ENCODE peak calls at places on chromosomes 2 and 18, in five cellular contexts. Z is lower lobe of right lung, G is GM10248, E is mesothelial cell of epicardium, Y is neural progenitor cell. W is an unnamed sample.

GRCh38 chr18:49072940-49073339 is 122.2 kb upstream of the SMAD7 start:
- DNase-seq in Z (no peak), E (no peak), Y (no peak), G (no peak), W (no peak)

GRCh38 chr18:58512161-58512581 is 116.7 kb downstream of the ALPK2 start:
- DNase-seq in E (no peak), Y (peak), G (no peak), Z (no peak), W (no peak)

GRCh38 chr2:231679906-231680283 is 28.4 kb upstream of the PTMA start:
- DNase-seq in Z (no peak), G (no peak), E (no peak), Y (peak), W (no peak)

GRCh38 chr2:100161940-100162620 is 19.7 kb upstream of the AFF3 start:
- DNase-seq in E (no peak), G (no peak), Z (no peak), Y (no peak), W (no peak)

GRCh38 chr2:45123065-45123464 is 113.8 kb upstream of the SIX2 start:
- DNase-seq in G (no peak), Y (no peak), E (no peak), Z (no peak), W (no peak)

GRCh38 chr2:98909381-98910211 is 26.4 kb downstream of the CRACDL start:
- DNase-seq in Y (peak), E (peak), Z (peak), G (no peak), W (no peak)

GRCh38 chr2:101036562-101036961 is 34.5 kb downstream of the RPL31 start:
- DNase-seq in E (no peak), G (peak), Z (no peak), Y (no peak), W (no peak)

GRCh38 chr2:231387904-231388724 is 7.4 kb upstream of the B3GNT7 start:
- DNase-seq in G (no peak), Z (peak), E (no peak), Y (no peak), W (no peak)

GRCh38 chr18:34661464-34662087 is 48.5 kb upstream of the DTNA start:
- DNase-seq in Y (peak), Z (no peak), G (peak), E (no peak), W (no peak)

GRCh38 chr2:176931588-176932563 is 280.7 kb upstream of the HNRNPA3 start:
- DNase-seq in E (no peak), G (peak), Y (no peak), Z (no peak), W (no peak)

GRCh38 chr2:40113272-40113671 is 334.2 kb upstream of the THUMPD2 start:
- DNase-seq in G (no peak), E (no peak), Z (no peak), Y (no peak), W (no peak)

GRCh38 chr2:176781570-176782217 is 430.9 kb upstream of the HNRNPA3 start:
- DNase-seq in G (no peak), Z (no peak), Y (no peak), E (no peak), W (no peak)

GRCh38 chr2:240564571-240565266 is 3.6 kb upstream of the RNPEPL1 start:
- DNase-seq in Z (no peak), G (no peak), E (peak), Y (no peak), W (no peak)

GRCh38 chr2:40716879-40717278 is 265.0 kb upstream of the SLC8A1 start:
- DNase-seq in Z (no peak), E (no peak), G (no peak), Y (no peak), W (no peak)

GRCh38 chr18:9808530-9809241 is 77.1 kb upstream of the TXNDC2 start:
- DNase-seq in Z (no peak), Y (peak), G (no peak), E (no peak), W (no peak)

GRCh38 chr18:11148655-11149440 is 521 bp downstream of the PIEZO2 start:
- DNase-seq in Z (no peak), E (no peak), G (peak), Y (peak), W (no peak)

GRCh38 chr18:12943200-12943599 is 4.6 kb upstream of the SEH1L start:
- DNase-seq in Z (no peak), Y (no peak), E (no peak), G (no peak), W (no peak)

GRCh38 chr2:225040862-225041209 is 1.4 kb downstream of the DOCK10 start:
- DNase-seq in G (peak), Y (peak), E (no peak), Z (no peak), W (no peak)

GRCh38 chr18:8800445-8800844 is 95.1 kb downstream of the MTCL1 start:
- DNase-seq in E (no peak), Z (no peak), Y (peak), G (no peak), W (no peak)

GRCh38 chr2:125167152-125167551 is 1142.1 kb downstream of the CNTNAP5 start:
- DNase-seq in Y (no peak), E (no peak), Z (no peak), G (no peak), W (no peak)

GRCh38 chr2:224078656-224079055 is 39.6 kb upstream of the SERPINE2 start:
- DNase-seq in G (no peak), E (no peak), Z (no peak), Y (no peak), W (no peak)

GRCh38 chr18:23716516-23716915 is 27.3 kb downstream of the LAMA3 start:
- DNase-seq in Z (no peak), Y (no peak), E (no peak), G (no peak), W (no peak)

GRCh38 chr2:32652555-32653209 is 24.8 kb downstream of the TTC27 start:
- DNase-seq in E (no peak), Z (no peak), Y (no peak), G (no peak), W (no peak)

GRCh38 chr2:150557020-150557644 is 69.7 kb upstream of the RND3 start:
- DNase-seq in G (no peak), Y (no peak), E (no peak), Z (no peak), W (no peak)

GRCh38 chr2:216716109-216716508 is 20.8 kb upstream of the IGFBP5 start:
- DNase-seq in G (no peak), Y (no peak), Z (no peak), E (no peak), W (no peak)

GRCh38 chr2:148523315-148523714 is 121.2 kb upstream of the EPC2 start:
- DNase-seq in G (no peak), Z (no peak), E (no peak), Y (peak), W (no peak)

GRCh38 chr2:195563857-195564512 is 93.0 kb upstream of the SLC39A10 start:
- DNase-seq in E (no peak), Z (no peak), Y (no peak), G (no peak), W (no peak)

DNA sequence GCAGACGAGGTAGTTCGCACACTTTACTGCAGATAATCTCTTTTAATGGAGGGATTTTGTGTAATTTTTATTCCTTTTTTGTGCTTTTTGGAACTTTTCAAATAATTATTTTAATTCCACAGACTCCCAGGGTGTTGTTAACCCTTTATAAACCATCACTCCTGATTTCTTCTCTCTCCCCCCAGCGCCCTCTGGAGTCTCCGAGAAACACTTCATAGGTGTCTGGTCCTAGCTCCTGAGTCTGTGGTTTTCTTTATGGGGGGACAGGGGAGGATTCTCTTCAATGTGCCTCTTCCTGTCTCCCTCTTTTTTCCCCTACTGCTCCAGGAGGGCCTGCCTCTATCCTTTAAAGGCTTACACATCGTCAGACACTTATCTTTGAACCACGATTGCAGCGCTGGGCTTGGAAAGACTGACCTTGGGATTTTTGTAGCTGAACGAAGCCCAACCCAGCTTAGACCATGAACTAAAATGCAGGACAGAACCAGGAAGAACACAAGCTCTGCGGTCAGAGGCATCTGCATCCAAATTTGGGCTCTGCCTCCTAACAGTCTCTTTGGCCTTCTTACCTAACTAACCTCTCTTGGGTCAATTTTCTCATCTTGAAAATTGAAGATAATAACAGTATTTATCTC is 7.1 kb upstream of the PKDCC start:
- DNase-seq in G (no peak), Y (peak), Z (no peak), E (no peak), W (no peak)
- TF ChIP-seq CTCF in G (no peak), Y (peak), Z (no peak), E (no peak), W (no peak)

DNA sequence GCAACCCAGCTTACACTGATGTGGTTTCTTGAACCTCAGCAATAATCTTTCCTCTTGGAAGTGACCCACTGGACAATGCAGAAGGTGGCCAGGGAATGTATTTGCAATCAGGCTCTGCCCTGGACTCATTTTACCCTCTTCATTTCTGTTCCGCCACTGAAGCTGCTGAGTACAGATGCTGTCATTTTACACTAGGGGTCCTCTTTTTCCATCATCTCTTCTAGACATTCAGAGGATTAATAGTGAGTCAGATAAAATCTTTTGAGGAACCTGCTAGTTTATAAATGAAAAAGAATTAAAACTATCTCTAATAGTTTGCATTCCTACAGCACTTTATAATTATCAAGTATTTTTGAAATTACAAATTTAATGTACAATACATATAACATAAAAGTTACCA is 87.9 kb upstream of the PNPT1 start:
- DNase-seq in G (no peak), E (no peak), Y (no peak), Z (no peak), W (no peak)
- TF ChIP-seq CTCF in G (no peak), E (no peak), Y (no peak), Z (no peak), W (no peak)

DNA sequence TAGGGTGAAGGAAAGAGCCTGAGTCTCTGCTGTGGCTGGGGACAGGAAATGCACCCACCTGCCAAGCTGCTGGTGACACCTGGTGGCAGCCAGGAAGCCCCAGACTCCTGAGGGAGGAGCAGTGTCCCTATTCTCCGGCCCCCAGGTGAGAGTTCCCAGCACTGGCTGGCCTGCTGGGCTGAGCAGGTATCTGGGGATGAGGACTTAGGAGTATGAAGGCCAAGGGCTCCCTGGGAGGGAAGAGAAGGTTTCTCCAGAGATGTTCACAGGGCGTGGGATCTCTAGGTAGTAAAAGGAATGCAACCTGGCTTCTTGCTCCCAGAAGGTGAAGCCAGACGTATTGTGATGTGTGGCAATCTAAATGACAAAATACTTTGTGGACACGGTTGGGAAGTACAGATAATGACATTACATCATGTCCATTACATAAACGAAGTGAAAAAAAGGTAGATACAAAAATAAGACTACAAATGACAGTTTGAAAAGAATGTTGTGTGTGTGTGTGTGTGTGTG is 75.8 kb upstream of the SLC1A4 start:
- DNase-seq in G (no peak), Z (no peak), Y (peak), E (no peak), W (no peak)
- TF ChIP-seq CTCF in G (peak), Z (no peak), Y (peak), E (no peak), W (no peak)

GRCh38 chr2:68466778-68467076 is 367 bp downstream of the FBXO48 start:
- DNase-seq in Z (no peak), G (no peak), E (no peak), Y (no peak), W (no peak)

GRCh38 chr2:68467077-68467960 is at the start of the genes APLF and FBXO48:
- DNase-seq in G (peak), Z (peak), E (peak), Y (peak), W (peak)

GRCh38 chr2:68464651-68465050 is 2.4 kb downstream of the FBXO48 start:
- DNase-seq in E (no peak), Y (no peak), Z (no peak), G (no peak), W (no peak)

GRCh38 chr2:68465081-68465916 is 1.8 kb downstream of the FBXO48 start:
- DNase-seq in Z (no peak), E (no peak), Y (no peak), G (no peak), W (no peak)

DNA sequence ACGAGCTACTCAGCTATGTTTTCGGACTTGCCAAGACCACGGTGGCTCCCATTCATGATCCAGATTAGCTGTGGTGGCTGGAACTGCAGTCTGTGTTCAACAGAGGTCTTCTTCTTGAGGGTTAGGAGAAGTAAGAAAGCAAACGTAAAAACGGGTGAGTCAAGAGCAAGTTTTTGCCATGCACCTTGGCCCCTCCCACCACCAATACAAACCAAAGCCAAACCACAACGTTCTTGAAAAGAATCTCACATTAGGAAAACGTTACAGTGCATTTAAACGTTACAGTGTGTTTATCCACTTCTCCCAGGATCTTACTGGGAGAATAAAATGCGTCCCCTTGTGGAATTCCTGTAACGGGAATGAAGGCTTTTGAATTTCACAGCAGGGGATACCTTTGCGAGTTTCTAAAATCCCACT is 725 bp downstream of the FBXO48 start:
- DNase-seq in Z (no peak), E (no peak), Y (peak), G (no peak), W (no peak)
- TF ChIP-seq CTCF in Z (no peak), E (no peak), Y (peak), G (no peak), W (no peak)

GRCh38 chr2:238124488-238125126 is 13.9 kb upstream of the KLHL30 start:
- DNase-seq in G (no peak), Y (no peak), E (no peak), Z (peak), W (no peak)
- TF ChIP-seq CTCF in G (no peak), Y (no peak), E (no peak), Z (no peak), W (no peak)

DNA sequence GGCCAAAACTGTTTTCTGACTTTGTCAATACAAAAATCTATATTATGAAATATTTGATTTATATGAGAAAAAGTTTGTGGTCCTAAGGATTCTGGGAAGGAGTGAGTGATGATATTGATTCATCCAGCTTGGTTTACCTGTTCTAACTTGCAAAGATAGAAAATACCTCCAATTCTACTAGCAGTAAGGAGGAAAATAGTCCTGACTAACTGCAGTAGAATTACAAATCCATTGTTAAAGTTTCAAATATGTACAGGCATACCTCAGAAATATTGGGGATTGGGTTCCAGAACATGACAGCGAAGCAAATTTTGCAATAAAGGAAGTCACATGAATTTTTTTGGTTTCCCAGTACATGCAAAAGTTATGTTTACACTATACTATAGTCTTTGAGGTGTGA is 158.8 kb upstream of the CYRIA start:
- DNase-seq in Z (no peak), E (no peak), Y (no peak), G (no peak), W (no peak)
- TF ChIP-seq CTCF in Z (no peak), E (no peak), Y (no peak), G (no peak), W (no peak)

GRCh38 chr2:110751642-110752041 is 19.3 kb downstream of the ACOXL start:
- DNase-seq in Y (no peak), Z (no peak), E (no peak), G (no peak), W (no peak)

GRCh38 chr2:110759411-110759810 is 27.0 kb downstream of the ACOXL start:
- DNase-seq in Y (no peak), G (no peak), Z (no peak), E (no peak), W (no peak)

GRCh38 chr2:110752871-110753270 is 20.5 kb downstream of the ACOXL start:
- DNase-seq in Z (no peak), E (no peak), G (no peak), Y (no peak), W (no peak)

DNA sequence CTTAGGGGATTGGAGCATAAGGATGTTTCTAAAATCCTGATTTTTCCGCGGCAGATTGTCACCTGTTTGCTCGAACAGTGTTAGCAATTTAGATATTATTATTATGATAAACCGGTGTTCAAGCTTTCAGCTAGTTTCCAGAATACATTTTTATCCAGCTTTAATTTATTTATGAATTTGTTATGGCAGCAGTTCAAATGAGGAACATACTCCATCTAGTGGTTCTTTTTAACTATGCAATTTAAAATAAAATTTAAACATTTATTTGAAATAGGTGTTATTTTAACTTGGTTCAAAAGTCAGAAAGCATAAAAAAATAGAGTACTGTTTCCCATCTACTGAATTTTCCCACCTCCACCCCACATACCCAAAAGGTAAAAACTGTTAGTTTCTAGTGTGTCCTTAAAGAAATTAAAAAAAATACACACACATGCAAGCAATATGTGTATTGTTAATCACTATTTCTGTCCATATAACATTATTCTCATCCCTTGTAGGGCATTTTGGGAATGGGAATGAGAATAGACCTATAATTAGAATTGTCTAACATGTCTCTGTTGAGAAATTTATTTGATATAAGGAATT is 23.2 kb downstream of the ACOXL start:
- DNase-seq in Z (no peak), G (peak), Y (no peak), E (no peak), W (no peak)
- TF ChIP-seq CTCF in Z (peak), G (peak), Y (peak), E (peak), W (peak)

GRCh38 chr2:171227066-171227782 is 66.5 kb upstream of the TLK1 start:
- DNase-seq in E (no peak), G (no peak), Z (no peak), Y (no peak), W (no peak)

GRCh38 chr2:171225989-171226388 is 65.3 kb upstream of the TLK1 start:
- DNase-seq in Z (no peak), Y (no peak), G (no peak), E (no peak), W (no peak)

GRCh38 chr2:171228826-171229225 is 68.1 kb upstream of the TLK1 start:
- DNase-seq in G (no peak), Y (no peak), Z (no peak), E (no peak), W (no peak)

GRCh38 chr2:171226471-171226870 is 65.8 kb upstream of the TLK1 start:
- DNase-seq in Z (no peak), Y (no peak), E (no peak), G (no peak), W (no peak)

GRCh38 chr2:171225302-171225980 is 64.7 kb upstream of the TLK1 start:
- DNase-seq in G (no peak), Y (no peak), Z (no peak), E (no peak), W (no peak)
- TF ChIP-seq CTCF in G (no peak), Y (no peak), Z (no peak), E (no peak), W (no peak)

DNA sequence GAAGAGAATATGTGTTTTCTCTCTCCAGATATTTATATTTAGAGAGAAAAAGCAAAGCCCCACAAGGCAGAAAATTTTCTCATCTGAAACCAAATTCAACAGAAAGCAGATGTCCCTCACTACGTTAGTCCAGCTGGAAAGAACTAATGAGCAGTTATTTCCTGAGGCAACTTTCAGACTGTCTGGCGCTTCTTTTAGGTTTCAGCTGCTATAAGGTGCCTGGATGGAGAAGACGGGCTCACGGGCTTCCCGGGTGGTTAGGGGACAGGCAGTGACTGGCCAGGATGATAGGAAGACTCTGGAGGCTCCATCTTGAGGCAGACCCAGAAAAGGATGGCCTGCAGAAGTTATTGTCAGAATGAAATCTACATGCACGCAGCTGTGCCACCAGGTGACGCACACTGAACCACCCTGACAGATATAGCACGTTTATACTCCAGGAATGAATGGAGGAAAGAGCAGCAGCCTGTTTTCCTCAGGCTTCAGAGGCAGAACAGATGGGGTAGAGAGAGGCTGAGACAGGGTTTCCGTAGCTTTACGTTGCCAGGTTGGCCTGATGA is 50.7 kb downstream of the MRPL35 start:
- DNase-seq in G (peak), Y (no peak), Z (no peak), E (no peak), W (no peak)
- TF ChIP-seq CTCF in G (peak), Y (no peak), Z (no peak), E (no peak), W (no peak)

GRCh38 chr2:43637030-43637803 is at the start of gene PLEKHH2:
- DNase-seq in Y (peak), Z (peak), E (peak), G (peak), W (peak)
- TF ChIP-seq CTCF in Y (peak), Z (no peak), E (no peak), G (no peak), W (no peak)

W was measured in activated B cell treated with CpG ODN at 0.5 μM for 24 hours.